ENCODE peak calls at places on chromosomes 4 and X, in seven cellular contexts. X is A549, T is kidney epithelial cell, D is H7, N is IMR-90, M is fibroblast of mammary gland, S is psoas muscle. A is an unnamed sample.

GRCh38 chrX:20388594-20388993 is 121.9 kb upstream of the RPS6KA3 start:
- DNase-seq in X (no peak), T (no peak), D (no peak), N (no peak), M (no peak), S (no peak), A (no peak)

GRCh38 chr4:109755656-109756055 is 25.8 kb upstream of the PLA2G12A start:
- DNase-seq in X (no peak), T (no peak), D (no peak), N (no peak), M (no peak), S (no peak), A (no peak)

GRCh38 chrX:66408507-66408906 is 230.4 kb downstream of the EDA2R start:
- DNase-seq in X (peak), T (no peak), D (no peak), N (no peak), M (no peak), S (no peak), A (no peak)

GRCh38 chrX:31743004-31743403 is 671.2 kb upstream of the FTHL17 start:
- DNase-seq in X (no peak), T (no peak), D (no peak), N (no peak), M (no peak), S (no peak), A (no peak)

GRCh38 chrX:26845051-26845450 is 618.1 kb downstream of the PPP4R3C start:
- DNase-seq in X (no peak), T (no peak), D (no peak), N (no peak), M (peak), S (no peak), A (no peak)

GRCh38 chr4:107640157-107640556 is 79.9 kb downstream of the PAPSS1 start:
- DNase-seq in X (no peak), T (no peak), D (no peak), N (no peak), M (no peak), S (no peak), A (no peak)

GRCh38 chrX:106612403-106612789 is 618 bp downstream of the RADX start:
- DNase-seq in X (no peak), T (no peak), D (peak), N (no peak), M (no peak), S (no peak), A (peak)

GRCh38 chr4:176236909-176237308 is 32.1 kb downstream of the ASB5 start:
- DNase-seq in X (no peak), T (no peak), D (no peak), N (peak), M (peak), S (no peak), A (no peak)

GRCh38 chr4:140363558-140363957 is 9.9 kb upstream of the SCOC start:
- DNase-seq in X (no peak), T (no peak), D (no peak), N (no peak), M (no peak), S (no peak), A (no peak)

GRCh38 chr4:12319765-12320164 is 891.1 kb upstream of the HS3ST1 start:
- DNase-seq in X (no peak), T (no peak), D (no peak), N (no peak), M (peak), S (no peak), A (no peak)

GRCh38 chrX:37871626-37872302 is 24.4 kb upstream of the DYNLT3 start:
- DNase-seq in X (peak), T (peak), D (no peak), N (peak), M (peak), S (peak), A (no peak)

GRCh38 chrX:123962794-123963373 is 1.4 kb downstream of the STAG2 start:
- DNase-seq in X (peak), T (peak), D (peak), N (peak), M (peak), S (peak), A (peak)

GRCh38 chrX:140050906-140051305 is 85.6 kb upstream of the CXorf66 start:
- DNase-seq in X (peak), T (no peak), D (no peak), N (peak), M (peak), S (no peak), A (peak)

GRCh38 chr4:2787230-2788100 is 5.4 kb upstream of the SH3BP2 start:
- DNase-seq in X (no peak), T (no peak), D (no peak), N (no peak), M (no peak), S (peak), A (no peak)

GRCh38 chr4:31442236-31442635 is 722.1 kb downstream of the PCDH7 start:
- DNase-seq in X (peak), T (no peak), D (peak), N (no peak), M (no peak), S (no peak), A (no peak)

GRCh38 chr4:78197947-78198346 is 140.8 kb downstream of the FRAS1 start:
- DNase-seq in X (no peak), T (no peak), D (no peak), N (no peak), M (no peak), S (no peak), A (no peak)

GRCh38 chr4:1045193-1045594 is 33.8 kb downstream of the FGFRL1 start:
- DNase-seq in X (no peak), T (no peak), D (peak), N (no peak), M (no peak), S (peak), A (no peak)

GRCh38 chr4:176492648-176493302 is 173.0 kb downstream of the SPCS3 start:
- DNase-seq in X (no peak), T (peak), D (no peak), N (peak), M (no peak), S (no peak), A (no peak)

GRCh38 chr4:2961411-2962098 is 1.7 kb downstream of the NOP14 start:
- DNase-seq in X (no peak), T (no peak), D (peak), N (no peak), M (no peak), S (no peak), A (peak)

GRCh38 chr4:7016086-7016485 is 27.1 kb upstream of the TADA2B start:
- DNase-seq in X (no peak), T (no peak), D (no peak), N (no peak), M (no peak), S (no peak), A (no peak)

GRCh38 chr4:137312257-137312656 is 220.0 kb downstream of the PCDH18 start:
- DNase-seq in X (no peak), T (no peak), D (no peak), N (peak), M (peak), S (no peak), A (no peak)

GRCh38 chrX:7372843-7373525 is 225.0 kb upstream of the PUDP start:
- DNase-seq in X (peak), T (no peak), D (no peak), N (peak), M (peak), S (no peak), A (no peak)

GRCh38 chr4:101418466-101418865 is 71.1 kb upstream of the PPP3CA start:
- DNase-seq in X (no peak), T (no peak), D (no peak), N (no peak), M (no peak), S (no peak), A (no peak)

GRCh38 chr4:40937140-40937725 is 187.5 kb downstream of the NSUN7 start:
- DNase-seq in X (no peak), T (no peak), D (no peak), N (no peak), M (no peak), S (no peak), A (no peak)

GRCh38 chrX:47748576-47748975 is 88.1 kb upstream of the ZNF81 start:
- DNase-seq in X (no peak), T (no peak), D (no peak), N (no peak), M (peak), S (no peak), A (no peak)

GRCh38 chr4:110196871-110197420 is 1.5 kb downstream of the ELOVL6 start:
- DNase-seq in X (peak), T (no peak), D (peak), N (peak), M (peak), S (peak), A (peak)

GRCh38 chr4:98421106-98421505 is 159.9 kb downstream of the RAP1GDS1 start:
- DNase-seq in X (no peak), T (peak), D (no peak), N (peak), M (no peak), S (no peak), A (no peak)

GRCh38 chr4:185479507-185479971 is 8.0 kb upstream of the CCDC110 start:
- DNase-seq in X (no peak), T (no peak), D (no peak), N (no peak), M (no peak), S (no peak), A (no peak)

DNA sequence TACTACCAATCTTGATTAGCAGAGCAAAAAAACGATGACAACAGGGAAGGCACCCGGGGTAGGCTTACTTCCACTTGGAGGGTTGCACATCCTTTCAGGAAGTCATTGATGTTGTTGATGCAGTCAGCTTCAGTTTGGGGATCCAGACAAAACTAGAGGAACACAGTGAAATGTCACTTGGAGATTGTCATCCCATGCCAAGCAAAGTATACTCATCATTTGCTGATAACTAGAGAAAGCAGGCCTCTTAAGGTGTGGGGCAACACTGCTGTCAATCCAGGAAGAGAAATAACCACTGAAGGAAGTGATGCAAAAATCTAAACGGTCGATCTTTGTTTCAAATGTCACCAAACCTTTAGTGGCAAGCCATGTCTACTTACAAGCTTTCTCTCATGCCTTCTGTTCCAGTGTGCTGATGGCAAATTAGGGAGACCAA is 1.4 kb downstream of the ARHGEF6 start:
- DNase-seq in X (no peak), T (no peak), D (no peak), N (no peak), M (no peak), S (no peak), A (no peak)
- H3K4me3 ChIP-seq in X (no peak), T (no peak), D (no peak), N (no peak), M (no peak), S (peak), A (no peak)

GRCh38 chr4:54232151-54232688 is 3.1 kb downstream of the PDGFRA start:
- DNase-seq in X (no peak), T (no peak), D (no peak), N (no peak), M (peak), S (no peak), A (no peak)

GRCh38 chr4:54234497-54235205 is 5.6 kb downstream of the PDGFRA start:
- DNase-seq in X (no peak), T (no peak), D (peak), N (no peak), M (no peak), S (no peak), A (no peak)

GRCh38 chr4:54233697-54234496 is 4.8 kb downstream of the PDGFRA start:
- DNase-seq in X (peak), T (no peak), D (peak), N (peak), M (peak), S (peak), A (peak)

GRCh38 chr4:54231419-54232150 is 2.5 kb downstream of the PDGFRA start:
- DNase-seq in X (no peak), T (no peak), D (peak), N (peak), M (peak), S (peak), A (peak)

DNA sequence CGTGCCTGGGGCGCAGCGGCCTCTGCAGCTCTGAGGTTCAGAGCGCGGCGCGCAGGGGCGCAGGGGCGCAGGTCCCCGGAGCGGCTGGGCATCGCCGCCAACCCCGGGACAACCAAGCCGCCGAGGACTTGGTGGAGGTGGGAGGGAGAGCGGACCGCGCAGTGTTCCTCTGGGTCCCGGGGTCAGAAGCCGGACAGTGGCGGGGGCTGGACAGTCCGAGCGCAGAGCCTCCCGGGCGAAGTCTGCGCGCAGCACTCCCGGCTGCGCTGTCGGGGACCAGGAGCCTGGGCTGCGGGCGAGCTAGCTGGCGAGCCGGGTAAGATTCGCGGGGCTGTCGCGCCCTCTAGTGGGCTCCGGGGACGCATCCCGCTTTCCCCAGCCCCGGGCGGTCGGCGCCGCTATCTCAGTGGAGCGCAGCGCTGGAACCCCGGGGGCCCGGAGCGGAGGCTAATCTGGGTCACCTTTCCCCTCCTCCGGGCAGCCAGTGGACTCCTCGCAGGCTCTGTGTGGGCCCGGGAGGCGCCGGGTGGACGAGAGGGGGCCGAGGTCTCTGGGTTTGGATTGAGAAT is 4.1 kb downstream of the PDGFRA start:
- DNase-seq in X (peak), T (no peak), D (peak), N (peak), M (peak), S (peak), A (peak)
- H3K4me3 ChIP-seq in X (peak), T (peak), D (peak), N (peak), M (peak), S (peak), A (peak)

GRCh38 chr4:103099691-103100392 is at the start of gene BDH2:
- DNase-seq in X (peak), T (peak), D (peak), N (peak), M (peak), S (no peak), A (peak)

GRCh38 chr4:103098746-103099421 is 750 bp downstream of the BDH2 start:
- DNase-seq in X (no peak), T (no peak), D (no peak), N (peak), M (peak), S (no peak), A (no peak)

GRCh38 chr4:103097112-103097511 is 2.5 kb downstream of the BDH2 start:
- DNase-seq in X (no peak), T (no peak), D (no peak), N (no peak), M (no peak), S (no peak), A (no peak)

GRCh38 chr4:103100691-103101090 is 1.1 kb upstream of the BDH2 start:
- DNase-seq in X (no peak), T (no peak), D (no peak), N (no peak), M (no peak), S (no peak), A (peak)

DNA sequence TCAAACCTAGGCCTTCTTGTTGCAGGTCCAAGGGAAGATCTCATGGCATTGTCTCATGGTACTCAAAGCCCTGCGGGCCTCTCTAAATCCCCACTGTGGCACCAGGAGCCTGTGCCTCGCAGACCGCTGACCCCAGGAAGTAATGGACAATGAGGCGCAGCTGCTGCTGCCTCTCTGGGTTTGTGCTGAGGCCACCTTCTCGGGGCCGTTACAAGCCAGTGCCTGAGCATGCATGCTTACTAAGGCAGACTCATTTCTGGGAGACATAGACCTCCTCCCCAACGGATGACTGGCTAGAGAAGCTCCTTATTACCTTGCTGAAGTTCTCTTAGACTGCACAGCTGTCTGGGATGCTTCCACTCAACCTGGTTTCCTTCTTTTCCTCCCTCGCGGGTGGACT is 1.3 kb downstream of the BDH2 start:
- DNase-seq in X (no peak), T (no peak), D (no peak), N (peak), M (peak), S (no peak), A (no peak)
- H3K4me3 ChIP-seq in X (no peak), T (peak), D (no peak), N (peak), M (no peak), S (peak), A (no peak)

DNA sequence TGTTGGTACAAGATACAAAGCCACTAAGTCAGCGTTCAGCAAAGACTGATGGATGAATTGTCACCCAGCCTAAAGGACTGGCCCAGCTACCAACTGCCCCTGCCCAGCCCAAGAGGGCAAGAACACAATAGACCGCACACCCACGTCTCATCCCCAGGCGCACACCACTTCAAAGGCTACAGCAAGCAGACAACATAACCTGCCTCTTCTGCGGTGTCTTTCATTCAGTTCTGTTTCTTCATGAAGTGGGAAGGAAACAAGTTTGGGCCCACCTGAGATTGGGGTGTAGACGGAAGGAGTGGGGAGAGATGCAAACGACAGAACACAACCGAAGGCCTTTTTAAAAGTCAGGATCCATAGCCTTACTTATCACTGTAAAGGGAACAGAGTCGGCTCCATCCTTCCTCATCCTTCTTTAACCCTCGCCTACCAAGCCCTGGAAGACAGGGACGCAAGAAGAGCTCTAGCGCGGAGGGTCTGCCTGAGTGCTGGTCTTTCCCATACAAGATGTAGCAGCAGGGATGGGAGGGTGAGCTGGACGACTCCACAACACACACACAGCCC is 691 bp downstream of the SCARB2 start:
- DNase-seq in X (peak), T (no peak), D (peak), N (peak), M (peak), S (no peak), A (peak)
- H3K4me3 ChIP-seq in X (peak), T (peak), D (peak), N (peak), M (peak), S (peak), A (peak)

DNA sequence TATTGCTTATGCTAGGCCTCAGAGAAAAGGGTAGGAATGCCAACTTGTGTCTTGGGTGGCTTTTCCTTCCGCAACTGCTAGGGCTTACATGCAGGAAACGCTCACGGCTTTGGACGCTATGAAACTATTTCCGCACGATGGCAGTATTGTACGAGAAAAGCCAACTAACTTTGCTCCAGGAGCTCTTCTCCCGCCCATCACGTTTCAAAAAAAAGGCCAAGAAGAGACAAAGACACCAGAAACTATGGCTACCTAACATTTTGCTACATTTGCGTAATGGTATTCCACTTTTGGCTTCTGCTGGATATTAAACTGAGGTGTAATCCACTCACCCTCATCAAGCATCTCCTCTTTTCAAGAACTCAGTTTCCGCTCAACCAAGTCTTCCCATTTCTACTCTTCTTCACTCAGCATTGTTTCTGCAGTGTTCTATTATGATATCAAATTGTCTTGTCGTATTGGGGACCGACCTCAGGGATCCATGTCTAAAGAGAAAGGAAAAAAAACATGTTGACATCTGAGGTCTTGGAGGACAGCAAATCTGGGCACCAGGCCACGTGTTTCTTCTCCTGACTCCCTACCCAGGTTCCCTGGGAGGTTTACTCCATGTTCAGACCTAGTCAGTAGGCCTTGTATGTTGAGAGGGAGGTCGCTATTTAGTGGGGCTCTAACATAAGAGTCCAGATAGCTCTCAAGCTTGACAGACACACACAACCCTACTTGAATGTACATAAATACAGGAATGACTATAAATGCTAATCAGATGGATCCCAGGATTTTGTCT is 239.4 kb upstream of the STK26 start:
- DNase-seq in X (peak), T (peak), D (no peak), N (peak), M (peak), S (peak), A (no peak)
- H3K4me3 ChIP-seq in X (peak), T (no peak), D (no peak), N (peak), M (no peak), S (peak), A (no peak)

DNA sequence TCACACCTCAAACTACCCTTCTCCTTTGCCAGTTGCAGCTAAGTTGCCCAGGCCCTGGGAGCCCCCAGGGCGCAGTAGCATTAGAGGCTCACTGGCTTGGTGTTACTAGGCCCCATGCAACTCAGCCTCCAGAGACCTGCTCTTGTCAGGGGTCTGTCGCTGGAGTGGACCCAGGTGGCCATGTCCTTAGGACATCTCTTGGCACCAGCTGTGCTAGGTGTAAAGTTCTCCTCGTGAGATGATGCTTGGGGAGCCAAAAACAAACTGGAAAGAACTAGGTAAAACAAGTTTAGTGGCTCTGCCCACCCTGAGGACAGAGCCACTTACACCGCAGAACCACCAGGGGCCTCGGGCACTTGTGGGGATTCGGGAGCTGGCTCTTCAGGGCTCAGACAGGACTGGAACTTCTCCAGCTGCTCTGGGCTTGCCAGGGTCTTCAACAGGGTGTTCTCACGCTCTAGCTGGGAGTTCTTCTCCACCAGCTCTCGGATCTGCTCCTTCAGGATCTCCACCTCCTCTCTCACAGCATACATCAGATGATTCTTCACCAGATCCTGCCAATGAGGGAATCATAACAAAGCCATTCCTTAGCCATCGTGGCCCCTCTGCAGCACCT is 61.3 kb downstream of the TSC22D3 start:
- DNase-seq in X (no peak), T (no peak), D (no peak), N (no peak), M (peak), S (no peak), A (no peak)
- H3K4me3 ChIP-seq in X (no peak), T (peak), D (no peak), N (no peak), M (peak), S (peak), A (no peak)

GRCh38 chr4:183797041-183797444 is 108.1 kb upstream of the STOX2 start:
- DNase-seq in X (peak), T (no peak), D (peak), N (no peak), M (no peak), S (no peak), A (peak)
- H3K4me3 ChIP-seq in X (peak), T (peak), D (peak), N (no peak), M (no peak), S (peak), A (peak)